ENCODE peak calls at places on chromosomes 4 and X, in nine cellular contexts. One of them, this sample, is unnamed.

GRCh38 chrX:68132749-68133148 is 300.5 kb downstream of the OPHN1 start:
- DNase-seq in activated T-cell treated with anti-CD3 and anti-CD28 coated beads for 1 hour: no peak
- DNase-seq in HEK293T: no peak
- DNase-seq in RPMI7951: no peak
- DNase-seq in AG08396: no peak
- DNase-seq in GM12864: no peak
- DNase-seq in stimulated activated naive B cell treated with anti-CD40 and anti-IgM and Interleukin-4, amounts not matched to agents 10 μg/mL and 1 μg/mL and 100 μg/mL, for 72 hours: no peak
- DNase-seq in astrocyte of the spinal cord: no peak
- DNase-seq in activated effector memory CD4-positive, alpha-beta T cell treated with Interleukin-2 at 50 U/mL for 16 hours: no peak
- DNase-seq in this sample: no peak

GRCh38 chrX:19672211-19672814 is 157.0 kb upstream of the MAP3K15 start:
- DNase-seq in activated T-cell treated with anti-CD3 and anti-CD28 coated beads for 1 hour: no peak
- DNase-seq in HEK293T: no peak
- DNase-seq in RPMI7951: no peak
- DNase-seq in AG08396: no peak
- DNase-seq in GM12864: no peak
- DNase-seq in stimulated activated naive B cell treated with anti-CD40 and anti-IgM and Interleukin-4, amounts not matched to agents 10 μg/mL and 1 μg/mL and 100 μg/mL, for 72 hours: no peak
- DNase-seq in astrocyte of the spinal cord: no peak
- DNase-seq in activated effector memory CD4-positive, alpha-beta T cell treated with Interleukin-2 at 50 U/mL for 16 hours: no peak
- DNase-seq in this sample: no peak

GRCh38 chr4:127506283-127506682 is 126.5 kb upstream of the INTU start:
- DNase-seq in activated T-cell treated with anti-CD3 and anti-CD28 coated beads for 1 hour: no peak
- DNase-seq in HEK293T: no peak
- DNase-seq in RPMI7951: no peak
- DNase-seq in AG08396: no peak
- DNase-seq in GM12864: no peak
- DNase-seq in stimulated activated naive B cell treated with anti-CD40 and anti-IgM and Interleukin-4, amounts not matched to agents 10 μg/mL and 1 μg/mL and 100 μg/mL, for 72 hours: no peak
- DNase-seq in astrocyte of the spinal cord: no peak
- DNase-seq in activated effector memory CD4-positive, alpha-beta T cell treated with Interleukin-2 at 50 U/mL for 16 hours: no peak
- DNase-seq in this sample: no peak

GRCh38 chr4:120853101-120853940 is 69.2 kb downstream of the PRDM5 start:
- DNase-seq in activated T-cell treated with anti-CD3 and anti-CD28 coated beads for 1 hour: no peak
- DNase-seq in HEK293T: no peak
- DNase-seq in RPMI7951: no peak
- DNase-seq in AG08396: no peak
- DNase-seq in GM12864: no peak
- DNase-seq in stimulated activated naive B cell treated with anti-CD40 and anti-IgM and Interleukin-4, amounts not matched to agents 10 μg/mL and 1 μg/mL and 100 μg/mL, for 72 hours: no peak
- DNase-seq in astrocyte of the spinal cord: peak
- DNase-seq in activated effector memory CD4-positive, alpha-beta T cell treated with Interleukin-2 at 50 U/mL for 16 hours: no peak
- DNase-seq in this sample: no peak

GRCh38 chr4:111641813-111642579 is 503.3 kb upstream of the FAM241A start:
- DNase-seq in activated T-cell treated with anti-CD3 and anti-CD28 coated beads for 1 hour: no peak
- DNase-seq in HEK293T: peak
- DNase-seq in RPMI7951: peak
- DNase-seq in AG08396: peak
- DNase-seq in GM12864: peak
- DNase-seq in stimulated activated naive B cell treated with anti-CD40 and anti-IgM and Interleukin-4, amounts not matched to agents 10 μg/mL and 1 μg/mL and 100 μg/mL, for 72 hours: peak
- DNase-seq in astrocyte of the spinal cord: peak
- DNase-seq in activated effector memory CD4-positive, alpha-beta T cell treated with Interleukin-2 at 50 U/mL for 16 hours: no peak
- DNase-seq in this sample: peak

GRCh38 chr4:144906181-144906895 is 191.7 kb downstream of the ANAPC10 start:
- DNase-seq in activated T-cell treated with anti-CD3 and anti-CD28 coated beads for 1 hour: no peak
- DNase-seq in HEK293T: no peak
- DNase-seq in RPMI7951: no peak
- DNase-seq in AG08396: no peak
- DNase-seq in GM12864: no peak
- DNase-seq in stimulated activated naive B cell treated with anti-CD40 and anti-IgM and Interleukin-4, amounts not matched to agents 10 μg/mL and 1 μg/mL and 100 μg/mL, for 72 hours: no peak
- DNase-seq in astrocyte of the spinal cord: peak
- DNase-seq in activated effector memory CD4-positive, alpha-beta T cell treated with Interleukin-2 at 50 U/mL for 16 hours: no peak
- DNase-seq in this sample: no peak

GRCh38 chrX:70421618-70422017 is 1.5 kb upstream of the GDPD2 start:
- DNase-seq in activated T-cell treated with anti-CD3 and anti-CD28 coated beads for 1 hour: no peak
- DNase-seq in HEK293T: no peak
- DNase-seq in RPMI7951: no peak
- DNase-seq in AG08396: no peak
- DNase-seq in GM12864: no peak
- DNase-seq in stimulated activated naive B cell treated with anti-CD40 and anti-IgM and Interleukin-4, amounts not matched to agents 10 μg/mL and 1 μg/mL and 100 μg/mL, for 72 hours: no peak
- DNase-seq in astrocyte of the spinal cord: no peak
- DNase-seq in activated effector memory CD4-positive, alpha-beta T cell treated with Interleukin-2 at 50 U/mL for 16 hours: no peak
- DNase-seq in this sample: no peak

GRCh38 chrX:35098419-35098818 is 155.8 kb downstream of the FAM47B start:
- DNase-seq in activated T-cell treated with anti-CD3 and anti-CD28 coated beads for 1 hour: no peak
- DNase-seq in HEK293T: no peak
- DNase-seq in RPMI7951: no peak
- DNase-seq in AG08396: no peak
- DNase-seq in GM12864: no peak
- DNase-seq in stimulated activated naive B cell treated with anti-CD40 and anti-IgM and Interleukin-4, amounts not matched to agents 10 μg/mL and 1 μg/mL and 100 μg/mL, for 72 hours: no peak
- DNase-seq in astrocyte of the spinal cord: no peak
- DNase-seq in activated effector memory CD4-positive, alpha-beta T cell treated with Interleukin-2 at 50 U/mL for 16 hours: no peak
- DNase-seq in this sample: no peak

GRCh38 chrX:19532709-19533108 is 17.4 kb upstream of the MAP3K15 start:
- DNase-seq in activated T-cell treated with anti-CD3 and anti-CD28 coated beads for 1 hour: no peak
- DNase-seq in HEK293T: no peak
- DNase-seq in RPMI7951: no peak
- DNase-seq in AG08396: no peak
- DNase-seq in GM12864: no peak
- DNase-seq in stimulated activated naive B cell treated with anti-CD40 and anti-IgM and Interleukin-4, amounts not matched to agents 10 μg/mL and 1 μg/mL and 100 μg/mL, for 72 hours: no peak
- DNase-seq in astrocyte of the spinal cord: no peak
- DNase-seq in activated effector memory CD4-positive, alpha-beta T cell treated with Interleukin-2 at 50 U/mL for 16 hours: no peak
- DNase-seq in this sample: no peak

GRCh38 chr4:169640261-169640880 is 20.0 kb downstream of the CLCN3 start:
- DNase-seq in activated T-cell treated with anti-CD3 and anti-CD28 coated beads for 1 hour: no peak
- DNase-seq in HEK293T: no peak
- DNase-seq in RPMI7951: no peak
- DNase-seq in AG08396: peak
- DNase-seq in GM12864: no peak
- DNase-seq in stimulated activated naive B cell treated with anti-CD40 and anti-IgM and Interleukin-4, amounts not matched to agents 10 μg/mL and 1 μg/mL and 100 μg/mL, for 72 hours: no peak
- DNase-seq in astrocyte of the spinal cord: peak
- DNase-seq in activated effector memory CD4-positive, alpha-beta T cell treated with Interleukin-2 at 50 U/mL for 16 hours: no peak
- DNase-seq in this sample: no peak

GRCh38 chr4:23957465-23957864 is 67.6 kb upstream of the PPARGC1A start:
- DNase-seq in activated T-cell treated with anti-CD3 and anti-CD28 coated beads for 1 hour: no peak
- DNase-seq in HEK293T: no peak
- DNase-seq in RPMI7951: no peak
- DNase-seq in AG08396: no peak
- DNase-seq in GM12864: no peak
- DNase-seq in stimulated activated naive B cell treated with anti-CD40 and anti-IgM and Interleukin-4, amounts not matched to agents 10 μg/mL and 1 μg/mL and 100 μg/mL, for 72 hours: no peak
- DNase-seq in astrocyte of the spinal cord: no peak
- DNase-seq in activated effector memory CD4-positive, alpha-beta T cell treated with Interleukin-2 at 50 U/mL for 16 hours: no peak
- DNase-seq in this sample: no peak

GRCh38 chr4:26900765-26901164 is 40.1 kb downstream of the STIM2 start:
- DNase-seq in activated T-cell treated with anti-CD3 and anti-CD28 coated beads for 1 hour: no peak
- DNase-seq in HEK293T: no peak
- DNase-seq in RPMI7951: no peak
- DNase-seq in AG08396: no peak
- DNase-seq in GM12864: no peak
- DNase-seq in stimulated activated naive B cell treated with anti-CD40 and anti-IgM and Interleukin-4, amounts not matched to agents 10 μg/mL and 1 μg/mL and 100 μg/mL, for 72 hours: no peak
- DNase-seq in astrocyte of the spinal cord: no peak
- DNase-seq in activated effector memory CD4-positive, alpha-beta T cell treated with Interleukin-2 at 50 U/mL for 16 hours: no peak
- DNase-seq in this sample: no peak

GRCh38 chrX:69285401-69285871 is 120.2 kb upstream of the PJA1 start:
- DNase-seq in activated T-cell treated with anti-CD3 and anti-CD28 coated beads for 1 hour: no peak
- DNase-seq in HEK293T: no peak
- DNase-seq in RPMI7951: no peak
- DNase-seq in AG08396: no peak
- DNase-seq in GM12864: no peak
- DNase-seq in stimulated activated naive B cell treated with anti-CD40 and anti-IgM and Interleukin-4, amounts not matched to agents 10 μg/mL and 1 μg/mL and 100 μg/mL, for 72 hours: no peak
- DNase-seq in astrocyte of the spinal cord: no peak
- DNase-seq in activated effector memory CD4-positive, alpha-beta T cell treated with Interleukin-2 at 50 U/mL for 16 hours: no peak
- DNase-seq in this sample: no peak

GRCh38 chrX:39633293-39633692 is 464.5 kb downstream of the BCOR start:
- DNase-seq in activated T-cell treated with anti-CD3 and anti-CD28 coated beads for 1 hour: no peak
- DNase-seq in HEK293T: no peak
- DNase-seq in RPMI7951: peak
- DNase-seq in AG08396: no peak
- DNase-seq in GM12864: no peak
- DNase-seq in stimulated activated naive B cell treated with anti-CD40 and anti-IgM and Interleukin-4, amounts not matched to agents 10 μg/mL and 1 μg/mL and 100 μg/mL, for 72 hours: no peak
- DNase-seq in astrocyte of the spinal cord: peak
- DNase-seq in activated effector memory CD4-positive, alpha-beta T cell treated with Interleukin-2 at 50 U/mL for 16 hours: no peak
- DNase-seq in this sample: no peak

GRCh38 chr4:15373363-15373762 is 54.5 kb upstream of the C1QTNF7 start:
- DNase-seq in activated T-cell treated with anti-CD3 and anti-CD28 coated beads for 1 hour: no peak
- DNase-seq in HEK293T: no peak
- DNase-seq in RPMI7951: peak
- DNase-seq in AG08396: no peak
- DNase-seq in GM12864: no peak
- DNase-seq in stimulated activated naive B cell treated with anti-CD40 and anti-IgM and Interleukin-4, amounts not matched to agents 10 μg/mL and 1 μg/mL and 100 μg/mL, for 72 hours: no peak
- DNase-seq in astrocyte of the spinal cord: no peak
- DNase-seq in activated effector memory CD4-positive, alpha-beta T cell treated with Interleukin-2 at 50 U/mL for 16 hours: no peak
- DNase-seq in this sample: no peak

GRCh38 chr4:146061610-146062324 is 113.8 kb upstream of the LSM6 start:
- DNase-seq in activated T-cell treated with anti-CD3 and anti-CD28 coated beads for 1 hour: no peak
- DNase-seq in HEK293T: no peak
- DNase-seq in RPMI7951: no peak
- DNase-seq in AG08396: no peak
- DNase-seq in GM12864: no peak
- DNase-seq in stimulated activated naive B cell treated with anti-CD40 and anti-IgM and Interleukin-4, amounts not matched to agents 10 μg/mL and 1 μg/mL and 100 μg/mL, for 72 hours: no peak
- DNase-seq in astrocyte of the spinal cord: no peak
- DNase-seq in activated effector memory CD4-positive, alpha-beta T cell treated with Interleukin-2 at 50 U/mL for 16 hours: no peak
- DNase-seq in this sample: no peak

GRCh38 chr4:10808591-10808990 is 124.0 kb upstream of the CLNK start:
- DNase-seq in activated T-cell treated with anti-CD3 and anti-CD28 coated beads for 1 hour: no peak
- DNase-seq in HEK293T: no peak
- DNase-seq in RPMI7951: no peak
- DNase-seq in AG08396: peak
- DNase-seq in GM12864: no peak
- DNase-seq in stimulated activated naive B cell treated with anti-CD40 and anti-IgM and Interleukin-4, amounts not matched to agents 10 μg/mL and 1 μg/mL and 100 μg/mL, for 72 hours: no peak
- DNase-seq in astrocyte of the spinal cord: peak
- DNase-seq in activated effector memory CD4-positive, alpha-beta T cell treated with Interleukin-2 at 50 U/mL for 16 hours: no peak
- DNase-seq in this sample: no peak

GRCh38 chr4:38169524-38169923 is 209.3 kb downstream of the PTTG2 start:
- DNase-seq in activated T-cell treated with anti-CD3 and anti-CD28 coated beads for 1 hour: no peak
- DNase-seq in HEK293T: no peak
- DNase-seq in RPMI7951: no peak
- DNase-seq in AG08396: no peak
- DNase-seq in GM12864: no peak
- DNase-seq in stimulated activated naive B cell treated with anti-CD40 and anti-IgM and Interleukin-4, amounts not matched to agents 10 μg/mL and 1 μg/mL and 100 μg/mL, for 72 hours: no peak
- DNase-seq in astrocyte of the spinal cord: no peak
- DNase-seq in activated effector memory CD4-positive, alpha-beta T cell treated with Interleukin-2 at 50 U/mL for 16 hours: no peak
- DNase-seq in this sample: no peak

This sample was measured in body of pancreas.